ENCODE peak calls at places on chromosomes 11 and 22, in ten cellular contexts. H is H1, S is prostate gland, T is fibroblast of villous mesenchyme, M is A549, P is foreskin fibroblast, I is right lobe of liver, B is AG09319, W is mucosa of descending colon, E is fibroblast of lung. Z is an unnamed sample.

GRCh38 chr11:84437129-84438123 is 1151.3 kb upstream of the CCDC90B start:
- DNase-seq in H (peak), S (peak), T (no peak), M (peak), P (no peak), I (no peak), B (no peak), W (no peak), E (no peak), Z (peak)

GRCh38 chr11:123351375-123351774 is 78.7 kb upstream of the GRAMD1B start:
- DNase-seq in H (peak), S (no peak), T (peak), M (no peak), P (no peak), I (no peak), B (no peak), W (peak), E (peak), Z (no peak)

GRCh38 chr11:2305140-2305861 is 3.5 kb downstream of the TSPAN32 start:
- DNase-seq in H (peak), S (peak), T (peak), M (peak), P (peak), I (peak), B (peak), W (peak), E (peak), Z (peak)

GRCh38 chr11:46701078-46701654 is 335 bp downstream of the ZNF408 start:
- DNase-seq in H (no peak), S (no peak), T (no peak), M (no peak), P (no peak), I (no peak), B (no peak), W (peak), E (no peak), Z (no peak)

GRCh38 chr22:36753120-36753802 is 22.7 kb downstream of the IFT27 start:
- DNase-seq in H (no peak), S (no peak), T (no peak), M (no peak), P (no peak), I (no peak), B (no peak), W (no peak), E (no peak), Z (no peak)

GRCh38 chr11:1934326-1935155 is 12.6 kb upstream of the MRPL23 start:
- DNase-seq in H (no peak), S (no peak), T (no peak), M (no peak), P (no peak), I (peak), B (no peak), W (no peak), E (no peak), Z (no peak)

GRCh38 chr11:129302386-129303101 is 73.1 kb upstream of the BARX2 start:
- DNase-seq in H (no peak), S (no peak), T (no peak), M (no peak), P (no peak), I (peak), B (no peak), W (no peak), E (no peak), Z (no peak)

GRCh38 chr22:29032014-29032475 is 29.6 kb downstream of the C22orf31 start:
- DNase-seq in H (no peak), S (no peak), T (no peak), M (no peak), P (no peak), I (no peak), B (no peak), W (no peak), E (no peak), Z (no peak)

GRCh38 chr11:72741429-72741833 is 10.8 kb downstream of the ARAP1 start:
- DNase-seq in H (peak), S (no peak), T (peak), M (no peak), P (no peak), I (peak), B (no peak), W (no peak), E (no peak), Z (peak)

GRCh38 chr11:74154621-74155281 is 16.1 kb downstream of the C2CD3 start:
- DNase-seq in H (no peak), S (no peak), T (peak), M (peak), P (no peak), I (no peak), B (no peak), W (no peak), E (peak), Z (no peak)

GRCh38 chr22:41410311-41410751 is 28.6 kb downstream of the TEF start:
- DNase-seq in H (no peak), S (peak), T (no peak), M (no peak), P (no peak), I (no peak), B (no peak), W (no peak), E (no peak), Z (no peak)

GRCh38 chr11:78253797-78254196 is 65.1 kb downstream of the USP35 start:
- DNase-seq in H (no peak), S (no peak), T (no peak), M (no peak), P (peak), I (no peak), B (no peak), W (no peak), E (no peak), Z (no peak)

GRCh38 chr11:95500466-95500865 is 269.5 kb upstream of the SESN3 start:
- DNase-seq in H (no peak), S (no peak), T (no peak), M (no peak), P (no peak), I (no peak), B (no peak), W (no peak), E (peak), Z (no peak)

GRCh38 chr11:106344392-106344791 is 266.9 kb downstream of the AASDHPPT start:
- DNase-seq in H (no peak), S (no peak), T (peak), M (no peak), P (peak), I (no peak), B (no peak), W (no peak), E (peak), Z (no peak)

GRCh38 chr11:41954034-41954433 is 494.6 kb upstream of the LRRC4C start:
- DNase-seq in H (no peak), S (no peak), T (no peak), M (no peak), P (no peak), I (no peak), B (no peak), W (no peak), E (no peak), Z (no peak)

GRCh38 chr11:113876074-113876797 is 864 bp upstream of the USP28 start:
- DNase-seq in H (no peak), S (no peak), T (no peak), M (no peak), P (no peak), I (no peak), B (no peak), W (peak), E (no peak), Z (no peak)

GRCh38 chr22:23088199-23088604 is 17.9 kb downstream of the GNAZ start:
- DNase-seq in H (peak), S (no peak), T (no peak), M (no peak), P (no peak), I (no peak), B (no peak), W (no peak), E (no peak), Z (no peak)

GRCh38 chr11:2742611-2743426 is 43.0 kb upstream of the KCNQ1OT1 start:
- DNase-seq in H (no peak), S (no peak), T (no peak), M (no peak), P (no peak), I (peak), B (no peak), W (no peak), E (no peak), Z (no peak)

GRCh38 chr22:25702046-25702445 is 39.9 kb upstream of the MYO18B start:
- DNase-seq in H (no peak), S (no peak), T (peak), M (no peak), P (peak), I (no peak), B (no peak), W (no peak), E (peak), Z (no peak)

GRCh38 chr11:21988477-21988876 is 204.4 kb upstream of the ANO5 start:
- DNase-seq in H (no peak), S (no peak), T (no peak), M (peak), P (no peak), I (no peak), B (no peak), W (no peak), E (no peak), Z (no peak)

GRCh38 chr22:42701694-42702093 is 19.0 kb downstream of the A4GALT start:
- DNase-seq in H (no peak), S (no peak), T (no peak), M (no peak), P (no peak), I (no peak), B (no peak), W (no peak), E (no peak), Z (no peak)

GRCh38 chr22:46070722-46071450 is 79.4 kb upstream of the PPARA start:
- DNase-seq in H (peak), S (no peak), T (peak), M (peak), P (peak), I (peak), B (no peak), W (peak), E (peak), Z (no peak)

GRCh38 chr11:42473116-42473515 is 838.7 kb upstream of the API5 start:
- DNase-seq in H (no peak), S (no peak), T (no peak), M (no peak), P (no peak), I (no peak), B (no peak), W (no peak), E (no peak), Z (no peak)

GRCh38 chr22:27573280-27573711 is 228.3 kb downstream of the MN1 start:
- DNase-seq in H (no peak), S (no peak), T (no peak), M (no peak), P (no peak), I (no peak), B (no peak), W (no peak), E (no peak), Z (no peak)

GRCh38 chr22:35489225-35489624 is 51.4 kb upstream of the RASD2 start:
- DNase-seq in H (no peak), S (no peak), T (no peak), M (no peak), P (no peak), I (no peak), B (no peak), W (no peak), E (no peak), Z (no peak)

GRCh38 chr11:57131080-57131790 is 50.5 kb upstream of the LRRC55 start:
- DNase-seq in H (peak), S (peak), T (peak), M (peak), P (peak), I (peak), B (no peak), W (peak), E (peak), Z (peak)

GRCh38 chr11:8273281-8273680 is 9.6 kb upstream of the LMO1 start:
- DNase-seq in H (no peak), S (no peak), T (no peak), M (no peak), P (no peak), I (no peak), B (no peak), W (no peak), E (peak), Z (no peak)

GRCh38 chr22:47354668-47355387 is 592.4 kb downstream of the TBC1D22A start:
- DNase-seq in H (no peak), S (no peak), T (no peak), M (no peak), P (no peak), I (no peak), B (no peak), W (no peak), E (no peak), Z (no peak)

GRCh38 chr22:23248583-23248982 is 68.3 kb downstream of the BCR start:
- DNase-seq in H (no peak), S (peak), T (peak), M (no peak), P (peak), I (no peak), B (no peak), W (no peak), E (peak), Z (no peak)

GRCh38 chr11:75349540-75350116 is 1.8 kb downstream of the ARRB1 start:
- DNase-seq in H (no peak), S (no peak), T (no peak), M (no peak), P (no peak), I (peak), B (no peak), W (peak), E (no peak), Z (no peak)

GRCh38 chr11:46407635-46408034 is 16.1 kb upstream of the CHRM4 start:
- DNase-seq in H (no peak), S (no peak), T (no peak), M (no peak), P (no peak), I (no peak), B (no peak), W (no peak), E (no peak), Z (no peak)

GRCh38 chr11:1557904-1558831 is 13.9 kb downstream of the DUSP8 start:
- DNase-seq in H (no peak), S (peak), T (peak), M (peak), P (peak), I (peak), B (peak), W (peak), E (peak), Z (no peak)

GRCh38 chr11:1774886-1775285 is 11.2 kb upstream of the CTSD start:
- DNase-seq in H (no peak), S (no peak), T (no peak), M (no peak), P (no peak), I (no peak), B (no peak), W (no peak), E (no peak), Z (no peak)

GRCh38 chr22:41848468-41848867 is 15.6 kb downstream of the SREBF2 start:
- DNase-seq in H (no peak), S (no peak), T (peak), M (peak), P (no peak), I (peak), B (no peak), W (peak), E (peak), Z (no peak)

GRCh38 chr11:45178890-45179663 is 32.6 kb downstream of the PRDM11 start:
- DNase-seq in H (no peak), S (no peak), T (no peak), M (peak), P (no peak), I (no peak), B (no peak), W (no peak), E (peak), Z (no peak)

GRCh38 chr11:14713518-14714244 is 70.1 kb downstream of the PDE3B start:
- DNase-seq in H (no peak), S (no peak), T (no peak), M (no peak), P (no peak), I (no peak), B (no peak), W (no peak), E (no peak), Z (no peak)

GRCh38 chr11:112962854-112963367 is 1.7 kb downstream of the NCAM1 start:
- DNase-seq in H (peak), S (peak), T (no peak), M (no peak), P (no peak), I (peak), B (no peak), W (peak), E (peak), Z (peak)

GRCh38 chr11:11534981-11535380 is 86.8 kb downstream of the GALNT18 start:
- DNase-seq in H (no peak), S (no peak), T (no peak), M (no peak), P (no peak), I (no peak), B (no peak), W (no peak), E (peak), Z (no peak)

GRCh38 chr22:45423524-45423923 is 10.0 kb downstream of the RIBC2 start:
- DNase-seq in H (peak), S (no peak), T (no peak), M (no peak), P (no peak), I (no peak), B (no peak), W (no peak), E (no peak), Z (no peak)

GRCh38 chr22:37904572-37905533 is 1.2 kb upstream of the MICALL1 start:
- DNase-seq in H (peak), S (no peak), T (peak), M (peak), P (peak), I (no peak), B (peak), W (peak), E (peak), Z (no peak)

GRCh38 chr22:49959782-49960158 is 802 bp upstream of the PIM3 start:
- DNase-seq in H (no peak), S (peak), T (no peak), M (peak), P (no peak), I (peak), B (no peak), W (peak), E (no peak), Z (no peak)
- TF ChIP-seq CTCF in H (no peak), S (no peak), T (no peak), M (no peak), P (no peak), I (no peak), B (no peak), W (no peak), E (no peak), Z (no peak)

DNA sequence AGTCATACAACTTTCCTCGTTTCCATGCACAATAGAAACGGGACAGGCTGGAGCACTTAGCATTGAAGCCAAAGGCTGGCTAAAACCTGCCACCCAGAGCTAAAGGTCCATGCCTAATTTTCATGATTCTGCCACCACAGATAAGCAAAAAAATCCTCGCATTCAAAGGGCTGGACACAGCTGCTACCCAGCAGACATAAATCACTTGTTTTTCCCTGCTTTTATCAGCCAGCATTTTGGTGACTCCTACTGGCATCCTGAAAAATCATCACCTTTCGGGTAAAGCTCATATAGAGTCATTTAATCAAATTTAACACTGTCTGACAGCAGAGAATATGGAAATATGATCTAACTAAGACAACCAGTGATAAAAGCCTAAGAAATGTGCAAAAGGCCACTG is 37.9 kb downstream of the ALG9 start:
- DNase-seq in H (no peak), S (no peak), T (peak), M (no peak), P (no peak), I (no peak), B (no peak), W (no peak), E (no peak), Z (no peak)
- TF ChIP-seq CTCF in H (peak), S (no peak), T (peak), M (no peak), P (peak), I (peak), B (peak), W (no peak), E (no peak), Z (no peak)

DNA sequence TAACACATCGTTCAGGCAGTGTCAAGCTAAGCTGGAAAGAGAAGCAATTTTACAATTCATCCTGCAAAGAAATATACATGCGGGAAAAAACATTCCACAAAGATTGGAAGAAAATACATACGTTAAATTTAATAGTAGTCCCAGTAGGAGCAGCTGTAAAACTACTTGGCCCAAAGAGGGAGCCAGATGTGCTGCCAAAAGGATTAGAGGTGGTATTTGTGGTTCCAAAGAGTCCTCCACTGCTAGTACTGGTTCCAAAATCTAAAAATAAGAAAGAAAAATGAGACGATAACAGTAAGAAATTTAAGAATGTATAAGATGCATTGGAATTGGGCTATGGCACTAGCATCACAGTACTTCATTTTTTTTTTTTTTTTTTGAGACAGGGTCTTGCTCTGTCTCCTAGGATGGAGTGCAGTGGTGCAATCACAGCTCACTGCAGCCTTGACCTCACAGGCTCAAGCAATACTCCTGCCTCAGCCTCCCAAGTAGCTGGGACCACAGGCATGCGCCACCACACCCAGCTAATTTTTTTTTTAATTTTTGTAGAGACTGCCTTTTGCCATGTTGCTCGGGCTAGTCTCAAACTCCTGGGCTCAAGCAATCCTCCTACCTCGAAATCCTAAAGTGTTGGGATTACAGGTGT is 21.5 kb downstream of the NUP98 start:
- DNase-seq in H (no peak), S (no peak), T (peak), M (no peak), P (no peak), I (no peak), B (no peak), W (no peak), E (peak), Z (no peak)
- TF ChIP-seq CTCF in H (no peak), S (no peak), T (peak), M (no peak), P (no peak), I (no peak), B (no peak), W (no peak), E (no peak), Z (no peak)

GRCh38 chr11:126766425-126766824 is 234.1 kb downstream of the KIRREL3 start:
- DNase-seq in H (no peak), S (no peak), T (no peak), M (peak), P (no peak), I (no peak), B (no peak), W (no peak), E (no peak), Z (no peak)
- TF ChIP-seq CTCF in H (peak), S (no peak), T (no peak), M (no peak), P (no peak), I (no peak), B (no peak), W (no peak), E (no peak), Z (no peak)

GRCh38 chr11:17351171-17351509 is 460 bp upstream of the NCR3LG1 start:
- DNase-seq in H (no peak), S (no peak), T (no peak), M (peak), P (no peak), I (no peak), B (no peak), W (no peak), E (no peak), Z (no peak)
- TF ChIP-seq CTCF in H (peak), S (no peak), T (peak), M (peak), P (no peak), I (no peak), B (peak), W (no peak), E (no peak), Z (peak)

GRCh38 chr11:48107188-48107704 is 109.4 kb upstream of the OR4B1 start:
- DNase-seq in H (no peak), S (no peak), T (no peak), M (no peak), P (peak), I (no peak), B (peak), W (no peak), E (no peak), Z (no peak)

GRCh38 chr11:48108231-48109045 is 108.2 kb upstream of the OR4B1 start:
- DNase-seq in H (peak), S (no peak), T (no peak), M (no peak), P (no peak), I (no peak), B (no peak), W (no peak), E (no peak), Z (no peak)

GRCh38 chr11:48110509-48110766 is 106.2 kb upstream of the OR4B1 start:
- DNase-seq in H (no peak), S (no peak), T (no peak), M (no peak), P (no peak), I (no peak), B (no peak), W (no peak), E (no peak), Z (no peak)

GRCh38 chr11:48111941-48112340 is 104.7 kb upstream of the OR4B1 start:
- DNase-seq in H (peak), S (no peak), T (no peak), M (no peak), P (no peak), I (no peak), B (no peak), W (no peak), E (no peak), Z (no peak)

GRCh38 chr11:48109046-48109666 is 107.5 kb upstream of the OR4B1 start:
- DNase-seq in H (peak), S (no peak), T (peak), M (peak), P (no peak), I (no peak), B (peak), W (no peak), E (peak), Z (no peak)
- TF ChIP-seq CTCF in H (peak), S (no peak), T (peak), M (peak), P (peak), I (peak), B (peak), W (no peak), E (peak), Z (no peak)

GRCh38 chr11:65871811-65872548 is 620 bp downstream of the EFEMP2 start:
- DNase-seq in H (peak), S (no peak), T (no peak), M (no peak), P (no peak), I (no peak), B (no peak), W (peak), E (peak), Z (peak)
- TF ChIP-seq CTCF in H (no peak), S (no peak), T (peak), M (no peak), P (peak), I (no peak), B (peak), W (no peak), E (peak), Z (no peak)